ENCODE peak calls at places on chromosomes 12 and 14, in six cellular contexts. One of them, this sample, is unnamed.

GRCh38 chr12:64099430-64099829 is 122.7 kb downstream of the KICS2 start:
- DNase-seq in fibroblast of lung: peak
- DNase-seq in lung microvascular endothelial cell: peak
- DNase-seq in head of caudate nucleus: no peak
- DNase-seq in NCI-H1105: no peak
- DNase-seq in IMR-90: peak
- DNase-seq in this sample: peak

GRCh38 chr12:111067498-111067897 is 147.1 kb upstream of the MYL2 start:
- DNase-seq in fibroblast of lung: no peak
- DNase-seq in lung microvascular endothelial cell: no peak
- DNase-seq in head of caudate nucleus: no peak
- DNase-seq in NCI-H1105: no peak
- DNase-seq in IMR-90: no peak
- DNase-seq in this sample: no peak

GRCh38 chr14:50101417-50101816 is 15.0 kb downstream of the VCPKMT start:
- DNase-seq in fibroblast of lung: no peak
- DNase-seq in lung microvascular endothelial cell: no peak
- DNase-seq in head of caudate nucleus: no peak
- DNase-seq in NCI-H1105: no peak
- DNase-seq in IMR-90: no peak
- DNase-seq in this sample: no peak

GRCh38 chr14:23307687-23308644 is 1.3 kb downstream of the BCL2L2 start:
- DNase-seq in fibroblast of lung: peak
- DNase-seq in lung microvascular endothelial cell: no peak
- DNase-seq in head of caudate nucleus: no peak
- DNase-seq in NCI-H1105: no peak
- DNase-seq in IMR-90: peak
- DNase-seq in this sample: no peak

GRCh38 chr12:63083046-63083445 is 68.0 kb downstream of the AVPR1A start:
- DNase-seq in fibroblast of lung: no peak
- DNase-seq in lung microvascular endothelial cell: no peak
- DNase-seq in head of caudate nucleus: no peak
- DNase-seq in NCI-H1105: no peak
- DNase-seq in IMR-90: no peak
- DNase-seq in this sample: no peak

GRCh38 chr12:71045781-71046180 is 112.0 kb downstream of the TSPAN8 start:
- DNase-seq in fibroblast of lung: peak
- DNase-seq in lung microvascular endothelial cell: peak
- DNase-seq in head of caudate nucleus: no peak
- DNase-seq in NCI-H1105: peak
- DNase-seq in IMR-90: no peak
- DNase-seq in this sample: no peak

GRCh38 chr14:76780875-76781647 is 19.8 kb downstream of the VASH1 start:
- DNase-seq in fibroblast of lung: no peak
- DNase-seq in lung microvascular endothelial cell: no peak
- DNase-seq in head of caudate nucleus: peak
- DNase-seq in NCI-H1105: no peak
- DNase-seq in IMR-90: peak
- DNase-seq in this sample: no peak

GRCh38 chr12:93098077-93098476 is 169.0 kb upstream of the EEA1 start:
- DNase-seq in fibroblast of lung: no peak
- DNase-seq in lung microvascular endothelial cell: peak
- DNase-seq in head of caudate nucleus: peak
- DNase-seq in NCI-H1105: peak
- DNase-seq in IMR-90: peak
- DNase-seq in this sample: peak

GRCh38 chr14:89443002-89443660 is 26.1 kb upstream of the FOXN3 start:
- DNase-seq in fibroblast of lung: peak
- DNase-seq in lung microvascular endothelial cell: peak
- DNase-seq in head of caudate nucleus: no peak
- DNase-seq in NCI-H1105: no peak
- DNase-seq in IMR-90: peak
- DNase-seq in this sample: peak

GRCh38 chr12:34294671-34295365 is 272.5 kb downstream of the ALG10 start:
- DNase-seq in fibroblast of lung: no peak
- DNase-seq in lung microvascular endothelial cell: no peak
- DNase-seq in head of caudate nucleus: no peak
- DNase-seq in NCI-H1105: no peak
- DNase-seq in IMR-90: no peak
- DNase-seq in this sample: no peak

GRCh38 chr12:52428121-52428520 is 6.0 kb downstream of the KRT75 start:
- DNase-seq in fibroblast of lung: no peak
- DNase-seq in lung microvascular endothelial cell: no peak
- DNase-seq in head of caudate nucleus: no peak
- DNase-seq in NCI-H1105: no peak
- DNase-seq in IMR-90: no peak
- DNase-seq in this sample: no peak

GRCh38 chr14:73248294-73248868 is 11.1 kb downstream of the PAPLN start:
- DNase-seq in fibroblast of lung: peak
- DNase-seq in lung microvascular endothelial cell: no peak
- DNase-seq in head of caudate nucleus: no peak
- DNase-seq in NCI-H1105: no peak
- DNase-seq in IMR-90: peak
- DNase-seq in this sample: no peak

GRCh38 chr14:77275041-77275854 is 4.2 kb upstream of the NGB start:
- DNase-seq in fibroblast of lung: no peak
- DNase-seq in lung microvascular endothelial cell: no peak
- DNase-seq in head of caudate nucleus: no peak
- DNase-seq in NCI-H1105: no peak
- DNase-seq in IMR-90: no peak
- DNase-seq in this sample: no peak

GRCh38 chr12:75738486-75738885 is 227.1 kb upstream of the KRR1 start:
- DNase-seq in fibroblast of lung: peak
- DNase-seq in lung microvascular endothelial cell: no peak
- DNase-seq in head of caudate nucleus: no peak
- DNase-seq in NCI-H1105: no peak
- DNase-seq in IMR-90: peak
- DNase-seq in this sample: no peak

GRCh38 chr12:82910246-82910893 is 223.7 kb downstream of the TMTC2 start:
- DNase-seq in fibroblast of lung: no peak
- DNase-seq in lung microvascular endothelial cell: no peak
- DNase-seq in head of caudate nucleus: no peak
- DNase-seq in NCI-H1105: no peak
- DNase-seq in IMR-90: no peak
- DNase-seq in this sample: no peak

GRCh38 chr12:97681612-97682504 is 219.3 kb downstream of the RMST start:
- DNase-seq in fibroblast of lung: no peak
- DNase-seq in lung microvascular endothelial cell: no peak
- DNase-seq in head of caudate nucleus: no peak
- DNase-seq in NCI-H1105: no peak
- DNase-seq in IMR-90: no peak
- DNase-seq in this sample: no peak

GRCh38 chr12:94832105-94832504 is 171.4 kb downstream of the NDUFA12 start:
- DNase-seq in fibroblast of lung: no peak
- DNase-seq in lung microvascular endothelial cell: no peak
- DNase-seq in head of caudate nucleus: no peak
- DNase-seq in NCI-H1105: no peak
- DNase-seq in IMR-90: no peak
- DNase-seq in this sample: no peak

GRCh38 chr14:32939254-32940065 is 781 bp downstream of the NPAS3 start:
- DNase-seq in fibroblast of lung: peak
- DNase-seq in lung microvascular endothelial cell: peak
- DNase-seq in head of caudate nucleus: peak
- DNase-seq in NCI-H1105: peak
- DNase-seq in IMR-90: peak
- DNase-seq in this sample: peak

GRCh38 chr12:53128780-53129747 is 25.8 kb downstream of the SOAT2 start:
- DNase-seq in fibroblast of lung: no peak
- DNase-seq in lung microvascular endothelial cell: no peak
- DNase-seq in head of caudate nucleus: no peak
- DNase-seq in NCI-H1105: no peak
- DNase-seq in IMR-90: no peak
- DNase-seq in this sample: no peak

GRCh38 chr12:74689071-74689655 is 151.5 kb downstream of the ATXN7L3B start:
- DNase-seq in fibroblast of lung: peak
- DNase-seq in lung microvascular endothelial cell: peak
- DNase-seq in head of caudate nucleus: no peak
- DNase-seq in NCI-H1105: peak
- DNase-seq in IMR-90: peak
- DNase-seq in this sample: peak

GRCh38 chr14:105853089-105853906 is 326.9 kb downstream of the TMEM121 start:
- DNase-seq in fibroblast of lung: no peak
- DNase-seq in lung microvascular endothelial cell: no peak
- DNase-seq in head of caudate nucleus: no peak
- DNase-seq in NCI-H1105: no peak
- DNase-seq in IMR-90: no peak
- DNase-seq in this sample: no peak

GRCh38 chr12:52183544-52183910 is 8.3 kb downstream of the KRT80 start:
- DNase-seq in fibroblast of lung: peak
- DNase-seq in lung microvascular endothelial cell: peak
- DNase-seq in head of caudate nucleus: no peak
- DNase-seq in NCI-H1105: no peak
- DNase-seq in IMR-90: peak
- DNase-seq in this sample: no peak

GRCh38 chr14:71995741-71996140 is 63.5 kb downstream of the RGS6 start:
- DNase-seq in fibroblast of lung: no peak
- DNase-seq in lung microvascular endothelial cell: no peak
- DNase-seq in head of caudate nucleus: no peak
- DNase-seq in NCI-H1105: no peak
- DNase-seq in IMR-90: no peak
- DNase-seq in this sample: no peak

GRCh38 chr12:55830601-55831406 is 1.4 kb upstream of the DNAJC14 start:
- DNase-seq in fibroblast of lung: peak
- DNase-seq in lung microvascular endothelial cell: peak
- DNase-seq in head of caudate nucleus: peak
- DNase-seq in NCI-H1105: peak
- DNase-seq in IMR-90: peak
- DNase-seq in this sample: peak

GRCh38 chr14:74653386-74654138 is 41.5 kb upstream of the LTBP2 start:
- DNase-seq in fibroblast of lung: peak
- DNase-seq in lung microvascular endothelial cell: no peak
- DNase-seq in head of caudate nucleus: no peak
- DNase-seq in NCI-H1105: no peak
- DNase-seq in IMR-90: no peak
- DNase-seq in this sample: no peak

This sample was measured in dermis blood vessel endothelial cell.